ENCODE peak calls at places on chromosome X, in five cellular contexts. Z is IMR-90, O is A549, W is HepG2, Q is H1. T is an unnamed sample.

GRCh38 chrX:115233497-115234219 is at the start of gene LRCH2:
- DNase-seq in Z (peak; percentile 41), O (no peak), W (no peak), Q (no peak), T (no peak)

GRCh38 chrX:148956352-148956751 is 455.9 kb downstream of the AFF2 start:
- DNase-seq in Z (no peak), O (no peak), W (no peak), Q (no peak), T (no peak)

GRCh38 chrX:43003939-43004338 is 226.0 kb upstream of the PPP1R2C start:
- DNase-seq in Z (no peak), O (no peak), W (no peak), Q (no peak), T (no peak)

GRCh38 chrX:109475174-109475891 is 6.6 kb downstream of the GUCY2F start:
- DNase-seq in Z (peak; percentile 34), O (peak; percentile 54), W (peak; percentile 35), Q (no peak), T (peak; percentile 30)

GRCh38 chrX:83512111-83512510 is 4.0 kb downstream of the POU3F4 start:
- DNase-seq in Z (no peak), O (no peak), W (no peak), Q (no peak), T (no peak)

GRCh38 chrX:126929071-126929470 is 109.5 kb downstream of the PRR32 start:
- DNase-seq in Z (no peak), O (no peak), W (no peak), Q (no peak), T (no peak)

GRCh38 chrX:124208675-124209074 is 123.8 kb upstream of the TEX13D start:
- DNase-seq in Z (no peak), O (no peak), W (no peak), Q (no peak), T (no peak)

GRCh38 chrX:64570204-64570603 is 175.0 kb upstream of the MTMR8 start:
- DNase-seq in Z (no peak), O (no peak), W (no peak), Q (no peak), T (no peak)

GRCh38 chrX:155997436-155997835 is at the start of gene IL9R:
- DNase-seq in Z (no peak), O (no peak), W (no peak), Q (no peak), T (peak; percentile 75)

GRCh38 chrX:106696502-106696901 is 30.0 kb upstream of the RNF128 start:
- DNase-seq in Z (no peak), O (no peak), W (peak; percentile 2), Q (no peak), T (no peak)

GRCh38 chrX:153727108-153727931 is 2.7 kb downstream of the ABCD1 start:
- DNase-seq in Z (no peak), O (no peak), W (peak; percentile 43), Q (no peak), T (no peak)

GRCh38 chrX:136310411-136310810 is 9.6 kb downstream of the ADGRG4 start:
- DNase-seq in Z (peak; percentile 1), O (peak; percentile 2), W (no peak), Q (peak; percentile 5), T (peak; percentile 48)

DNA sequence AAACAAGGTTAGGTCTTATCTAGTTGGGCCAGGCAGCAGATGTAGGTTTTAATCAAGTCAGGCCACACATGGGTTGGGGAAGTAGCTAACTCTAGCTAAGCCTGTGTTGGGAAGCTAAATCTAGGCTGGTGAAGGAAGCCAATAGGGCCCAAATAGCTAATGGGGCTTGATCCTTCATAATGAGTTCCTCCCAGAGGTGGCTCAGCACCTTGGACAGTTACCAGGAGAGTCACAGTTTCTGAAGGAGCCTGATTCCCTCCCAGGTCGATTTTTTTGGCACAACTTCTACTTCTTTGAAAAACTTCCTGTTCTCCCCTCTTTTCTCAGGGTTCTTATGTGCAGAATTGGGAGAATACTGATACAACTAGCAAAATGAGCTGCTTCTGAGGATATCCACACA is 242.5 kb upstream of the PRPS2 start:
- DNase-seq in Z (peak; percentile 17), O (peak; percentile 19), W (no peak), Q (no peak), T (no peak)
- TF ChIP-seq MAFK in Z (no peak), O (no peak), W (no peak), Q (no peak), T (no peak)

GRCh38 chrX:39730671-39731389 is 366.9 kb downstream of the BCOR start:
- DNase-seq in Z (peak; percentile 88), O (peak; percentile 82), W (peak; percentile 4), Q (peak; percentile 60), T (peak; percentile 68)
- TF ChIP-seq MAFK in Z (no peak), O (no peak), W (no peak), Q (no peak), T (no peak)

DNA sequence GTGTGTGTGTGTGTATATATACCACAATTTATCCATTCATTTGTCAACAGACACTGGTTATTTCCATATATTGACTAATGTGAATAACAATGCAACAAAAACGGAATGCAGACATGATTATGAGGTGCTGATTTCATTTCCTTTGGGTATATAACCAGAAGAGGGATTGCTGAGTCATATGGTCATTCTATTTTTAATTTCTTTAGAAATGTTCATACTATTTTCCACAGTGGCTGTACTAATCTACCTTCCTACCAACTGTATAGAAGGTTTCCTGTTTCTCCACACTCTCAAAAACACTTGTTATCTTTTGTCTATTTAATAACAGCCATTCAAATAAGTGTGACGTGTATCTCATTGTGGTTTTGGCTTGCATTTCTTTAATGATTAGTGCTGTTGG is 269.8 kb downstream of the OPHN1 start:
- DNase-seq in Z (peak; percentile 35), O (no peak), W (no peak), Q (no peak), T (no peak)
- TF ChIP-seq MAFK in Z (no peak), O (no peak), W (no peak), Q (no peak), T (no peak)

GRCh38 chrX:121256653-121257052 is 209.2 kb downstream of the GLUD2 start:
- DNase-seq in Z (no peak), O (no peak), W (no peak), Q (no peak), T (no peak)
- TF ChIP-seq MAFK in Z (no peak), O (no peak), W (no peak), Q (no peak), T (no peak)

DNA sequence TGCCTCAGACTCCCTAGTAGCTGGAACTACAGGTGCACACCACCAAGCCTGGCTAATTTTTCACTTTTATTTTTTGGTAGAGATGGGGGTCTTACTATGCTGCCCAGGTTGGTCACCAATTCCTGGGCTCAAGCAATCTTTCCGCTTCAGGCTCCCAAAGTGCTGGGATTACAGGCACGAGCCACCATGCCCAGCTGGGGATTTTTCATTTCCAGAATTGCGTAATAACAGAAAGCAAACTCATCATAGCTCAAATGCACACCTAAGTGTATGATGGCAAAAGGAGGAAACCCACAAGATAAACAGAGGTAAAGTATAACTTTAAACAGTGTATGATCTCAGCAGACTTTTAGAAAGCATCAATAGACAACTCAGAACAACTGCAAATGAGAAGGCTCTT is 56.2 kb downstream of the TEX11 start:
- DNase-seq in Z (no peak), O (no peak), W (no peak), Q (no peak), T (no peak)
- TF ChIP-seq MAFK in Z (no peak), O (no peak), W (no peak), Q (no peak), T (no peak)

GRCh38 chrX:119694601-119695534 is 1.9 kb upstream of the SEPTIN6 start:
- DNase-seq in Z (no peak), O (peak; percentile 42), W (peak; percentile 39), Q (no peak), T (no peak)

GRCh38 chrX:119692241-119693031 is 532 bp downstream of the SEPTIN6 start:
- DNase-seq in Z (peak; percentile 48), O (peak; percentile 37), W (no peak), Q (no peak), T (peak; percentile 44)

GRCh38 chrX:119693032-119693995 is at the start of gene SEPTIN6:
- DNase-seq in Z (peak; percentile 52), O (peak; percentile 75), W (peak; percentile 59), Q (peak; percentile 53), T (peak; percentile 79)

GRCh38 chrX:119695535-119696050 is 2.6 kb upstream of the SEPTIN6 start:
- DNase-seq in Z (no peak), O (no peak), W (no peak), Q (no peak), T (no peak)

GRCh38 chrX:119693996-119694451 is 1.1 kb upstream of the SEPTIN6 start:
- DNase-seq in Z (no peak), O (no peak), W (no peak), Q (no peak), T (no peak)
- TF ChIP-seq MAFK in Z (no peak), O (no peak), W (no peak), Q (no peak), T (no peak)

DNA sequence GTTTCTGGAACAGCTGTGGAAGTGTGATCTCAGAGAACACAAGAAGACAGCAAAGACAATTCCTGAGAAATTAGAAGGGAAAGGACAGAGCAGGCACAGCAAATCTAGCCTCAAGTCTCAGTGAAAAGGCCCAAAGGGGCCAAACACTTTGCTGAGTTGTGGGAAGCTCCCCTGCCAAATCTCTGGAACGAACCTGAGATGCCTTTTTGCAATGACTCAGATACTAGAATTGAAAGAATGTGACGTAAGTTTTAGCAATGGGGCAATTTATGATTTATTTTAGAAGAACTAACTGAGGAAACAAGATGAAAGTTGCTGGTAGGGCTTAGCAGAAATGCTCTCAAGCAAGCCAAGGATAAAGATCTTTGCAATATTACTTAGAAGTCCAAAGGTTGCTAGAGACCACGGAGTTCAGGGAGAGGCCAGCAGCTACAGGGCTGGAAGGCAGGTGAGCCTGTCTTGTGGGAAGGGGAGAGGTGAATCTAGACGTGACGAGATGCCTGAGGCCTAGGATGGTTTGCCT is 92.8 kb downstream of the AMELX start:
- DNase-seq in Z (peak; percentile 75), O (no peak), W (no peak), Q (no peak), T (no peak)
- TF ChIP-seq MAFK in Z (no peak), O (no peak), W (no peak), Q (no peak), T (no peak)

GRCh38 chrX:72306085-72306801 is 529 bp upstream of the CITED1 start:
- DNase-seq in Z (no peak), O (peak; percentile 20), W (no peak), Q (no peak), T (peak; percentile 23)

GRCh38 chrX:72304877-72305276 is 837 bp downstream of the CITED1 start:
- DNase-seq in Z (no peak), O (no peak), W (no peak), Q (no peak), T (no peak)

GRCh38 chrX:72307646-72308051 is 1.9 kb upstream of the CITED1 start:
- DNase-seq in Z (no peak), O (no peak), W (no peak), Q (no peak), T (no peak)

GRCh38 chrX:72306851-72307645 is 1.3 kb upstream of the CITED1 start:
- DNase-seq in Z (peak; percentile 66), O (peak; percentile 75), W (peak; percentile 17), Q (no peak), T (peak; percentile 35)

GRCh38 chrX:72305286-72306084 is at the start of gene CITED1:
- DNase-seq in Z (no peak), O (no peak), W (no peak), Q (no peak), T (no peak)
- TF ChIP-seq MAFK in Z (no peak), O (no peak), W (no peak), Q (no peak), T (no peak)